ENCODE peak calls at places on chromosomes 7 and 10, in five cellular contexts. K is endothelial cell, N is AG04450, L is OCI-LY7, T is NB4. V is an unnamed sample.

GRCh38 chr10:12431453-12432101 is 82.2 kb downstream of the CAMK1D start:
- DNase-seq in K (no peak), N (no peak), L (no peak), T (no peak), V (no peak)

GRCh38 chr7:91306266-91306665 is 42.0 kb downstream of the FZD1 start:
- DNase-seq in K (no peak), N (no peak), L (no peak), T (no peak), V (no peak)

GRCh38 chr7:50795831-50796230 is 13.1 kb upstream of the GRB10 start:
- DNase-seq in K (no peak), N (no peak), L (no peak), T (no peak), V (no peak)

GRCh38 chr7:4602905-4603842 is 78.9 kb upstream of the FOXK1 start:
- DNase-seq in K (no peak), N (no peak), L (no peak), T (no peak), V (no peak)

GRCh38 chr10:129628823-129629222 is 161.8 kb downstream of the MGMT start:
- DNase-seq in K (no peak), N (no peak), L (no peak), T (no peak), V (no peak)

GRCh38 chr10:132612571-132613504 is 75.3 kb downstream of the INPP5A start:
- DNase-seq in K (no peak), N (no peak), L (no peak), T (no peak), V (no peak)

GRCh38 chr10:35726850-35727249 is 84.8 kb upstream of the FZD8 start:
- DNase-seq in K (no peak), N (no peak), L (no peak), T (no peak), V (no peak)

GRCh38 chr10:30637881-30638467 is 8.4 kb upstream of the LYZL2 start:
- DNase-seq in K (no peak), N (peak; percentile 68), L (no peak), T (peak; percentile 61), V (peak; percentile 86)

GRCh38 chr10:92965314-92965713 is 95.3 kb upstream of the CYP26C1 start:
- DNase-seq in K (no peak), N (no peak), L (peak; percentile 58), T (peak; percentile 62), V (no peak)

GRCh38 chr7:151558575-151558974 is 38.9 kb upstream of the RHEB start:
- DNase-seq in K (no peak), N (peak; percentile 74), L (no peak), T (no peak), V (no peak)

GRCh38 chr10:94005050-94005449 is 11.3 kb downstream of the PLCE1 start:
- DNase-seq in K (no peak), N (no peak), L (no peak), T (no peak), V (no peak)

GRCh38 chr7:115087437-115087836 is 165.5 kb downstream of the MDFIC start:
- DNase-seq in K (no peak), N (peak; percentile 75), L (no peak), T (no peak), V (peak; percentile 64)

GRCh38 chr10:80662429-80663211 is 124.9 kb downstream of the SH2D4B start:
- DNase-seq in K (peak; percentile 91), N (peak; percentile 47), L (peak; percentile 46), T (peak; percentile 73), V (peak; percentile 66)

GRCh38 chr10:128125416-128125943 is 743 bp downstream of the MKI67 start:
- DNase-seq in K (no peak), N (no peak), L (peak; percentile 47), T (peak; percentile 44), V (no peak)

GRCh38 chr10:110529596-110530011 is 31.9 kb downstream of the DUSP5 start:
- DNase-seq in K (no peak), N (no peak), L (peak; percentile 9), T (no peak), V (no peak)

GRCh38 chr10:60944159-60944909 is at the start of gene RHOBTB1:
- DNase-seq in K (peak; percentile 74), N (no peak), L (no peak), T (no peak), V (no peak)

GRCh38 chr10:24821986-24822385 is 98.3 kb upstream of the ARHGAP21 start:
- DNase-seq in K (no peak), N (no peak), L (no peak), T (peak; percentile 1), V (no peak)

GRCh38 chr7:46786221-46786951 is 795.5 kb downstream of the TNS3 start:
- DNase-seq in K (no peak), N (no peak), L (no peak), T (no peak), V (no peak)

GRCh38 chr10:63115732-63116383 is 17.3 kb upstream of the NRBF2 start:
- DNase-seq in K (peak; percentile 9), N (no peak), L (no peak), T (no peak), V (no peak)

GRCh38 chr7:71372991-71373390 is 241.0 kb downstream of the GALNT17 start:
- DNase-seq in K (no peak), N (no peak), L (no peak), T (no peak), V (no peak)
- TF ChIP-seq CTCF in K (no peak), N (no peak), L (no peak), T (no peak), V (no peak)

DNA sequence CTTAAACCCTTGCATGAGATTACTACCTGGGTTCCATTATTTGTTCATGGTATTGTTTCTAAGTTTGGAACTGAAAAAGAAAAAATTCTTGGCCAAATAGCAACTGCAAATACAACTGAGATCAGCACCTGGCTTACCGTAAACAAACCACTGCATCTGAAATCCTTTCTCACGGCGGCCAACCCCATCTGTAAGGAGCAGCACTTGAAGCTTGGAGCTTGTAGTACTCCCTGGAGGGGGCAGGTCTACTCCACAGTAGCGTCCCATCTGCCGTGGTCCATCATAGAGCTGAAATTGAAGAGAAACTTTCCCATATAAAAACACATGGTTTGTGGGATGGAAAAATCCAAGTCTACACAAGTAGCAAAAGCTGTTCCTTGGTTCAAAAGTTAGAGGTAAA is 109.9 kb downstream of the CUBN start:
- DNase-seq in K (no peak), N (no peak), L (no peak), T (no peak), V (no peak)
- TF ChIP-seq CTCF in K (no peak), N (no peak), L (no peak), T (no peak), V (no peak)

GRCh38 chr7:85186083-85186520 is 754 bp downstream of the SEMA3D start:
- DNase-seq in K (peak; percentile 49), N (no peak), L (no peak), T (no peak), V (peak; percentile 40)
- TF ChIP-seq CTCF in K (no peak), N (no peak), L (no peak), T (no peak), V (no peak)

GRCh38 chr7:2141656-2142055 is 91.1 kb downstream of the MAD1L1 start:
- DNase-seq in K (no peak), N (no peak), L (no peak), T (no peak), V (no peak)
- TF ChIP-seq CTCF in K (no peak), N (no peak), L (no peak), T (no peak), V (no peak)

V was measured in HFF-Myc.